ENCODE peak calls at places on chromosomes 3 and 15, in seven cellular contexts. S, Z, A, H, R, N and I are unnamed samples.

GRCh38 chr3:43581343-43581742 is 40.5 kb downstream of the ANO10 start:
- DNase-seq in R (no peak), Z (no peak), A (no peak), H (no peak), S (no peak), N (peak), I (no peak)

GRCh38 chr3:130699765-130700164 is 46.9 kb downstream of the PIK3R4 start:
- DNase-seq in N (no peak), Z (no peak), A (no peak), S (no peak), R (no peak), H (no peak), I (no peak)

GRCh38 chr15:101807345-101807945 is 4.1 kb downstream of the OR4F6 start:
- DNase-seq in R (no peak), A (no peak), N (peak), S (no peak), H (no peak), Z (no peak), I (no peak)

GRCh38 chr3:127791221-127791913 is 30.9 kb downstream of the MGLL start:
- DNase-seq in R (peak), N (peak), S (no peak), Z (peak), A (peak), H (no peak), I (no peak)

GRCh38 chr3:36165509-36165908 is 214.8 kb upstream of the STAC start:
- DNase-seq in Z (no peak), S (no peak), A (no peak), R (no peak), H (no peak), N (no peak), I (no peak)

GRCh38 chr15:56351362-56351761 is 13.9 kb upstream of the TEX9 start:
- DNase-seq in N (no peak), H (no peak), Z (no peak), A (no peak), S (no peak), R (no peak), I (no peak)

GRCh38 chr3:56748663-56749231 is 53.0 kb downstream of the ARHGEF3 start:
- DNase-seq in Z (no peak), N (no peak), A (no peak), R (no peak), S (no peak), H (no peak), I (no peak)

GRCh38 chr15:70617076-70617910 is 146.1 kb downstream of the UACA start:
- DNase-seq in H (no peak), R (no peak), N (peak), A (peak), S (no peak), Z (no peak), I (no peak)

GRCh38 chr3:171173732-171174131 is 147.2 kb upstream of the SLC2A2 start:
- DNase-seq in H (no peak), N (no peak), S (no peak), A (no peak), Z (no peak), R (no peak), I (no peak)

GRCh38 chr3:168267179-168267578 is 171.5 kb upstream of the GOLIM4 start:
- DNase-seq in H (no peak), R (no peak), N (no peak), S (no peak), A (no peak), Z (no peak), I (no peak)

GRCh38 chr3:191424871-191425270 is 36.1 kb upstream of the PYDC2 start:
- DNase-seq in H (no peak), Z (no peak), A (no peak), R (no peak), N (no peak), S (no peak), I (no peak)

GRCh38 chr15:91263632-91264477 is 163.8 kb downstream of the SV2B start:
- DNase-seq in H (no peak), R (peak), S (no peak), Z (no peak), N (peak), A (no peak), I (peak)

GRCh38 chr3:114880078-114880477 is 267.0 kb downstream of the ZBTB20 start:
- DNase-seq in N (peak), A (peak), S (no peak), Z (no peak), R (no peak), H (no peak), I (no peak)

GRCh38 chr3:194585880-194586281 is 47.3 kb downstream of the TMEM44 start:
- DNase-seq in Z (no peak), N (no peak), S (no peak), A (no peak), H (no peak), R (no peak), I (no peak)

GRCh38 chr15:59437473-59437776 is 561 bp upstream of the FAM81A start:
- DNase-seq in H (no peak), Z (no peak), R (peak), S (no peak), N (no peak), A (no peak), I (peak)

GRCh38 chr3:141427764-141428163 is 59.1 kb upstream of the RASA2 start:
- DNase-seq in H (no peak), R (no peak), N (no peak), A (no peak), Z (no peak), S (no peak), I (no peak)

GRCh38 chr3:170037463-170038433 is at the start of gene GPR160:
- DNase-seq in H (peak), A (peak), Z (peak), N (peak), R (peak), S (peak), I (peak)

GRCh38 chr15:79212589-79213139 is 69.9 kb upstream of the ANKRD34C start:
- DNase-seq in A (peak), N (no peak), S (no peak), H (no peak), Z (no peak), R (no peak), I (no peak)

GRCh38 chr3:66816110-66816761 is 181.9 kb upstream of the KBTBD8 start:
- DNase-seq in N (peak), Z (peak), A (peak), S (no peak), H (no peak), R (no peak), I (no peak)

GRCh38 chr15:95371664-95372063 is 958.8 kb upstream of the NR2F2 start:
- DNase-seq in R (no peak), H (no peak), Z (no peak), N (peak), S (no peak), A (no peak), I (no peak)

GRCh38 chr3:72888546-72889309 is 882 bp downstream of the GXYLT2 start:
- DNase-seq in A (peak), H (no peak), N (peak), S (no peak), Z (no peak), R (peak), I (no peak)

GRCh38 chr3:169811606-169812123 is 1.0 kb upstream of the LRRIQ4 start:
- DNase-seq in A (peak), R (no peak), S (no peak), N (peak), H (peak), Z (no peak), I (no peak)

GRCh38 chr3:63519426-63519825 is 133.0 kb upstream of the SNTN start:
- DNase-seq in H (no peak), R (no peak), S (no peak), N (peak), Z (no peak), A (no peak), I (no peak)

GRCh38 chr3:183775781-183776180 is 49.6 kb downstream of the MAP6D1 start:
- DNase-seq in N (no peak), R (no peak), A (no peak), H (no peak), S (no peak), Z (no peak), I (no peak)

GRCh38 chr3:138464490-138464860 is 30.1 kb downstream of the ESYT3 start:
- DNase-seq in S (no peak), N (no peak), A (peak), Z (no peak), R (no peak), H (no peak), I (no peak)

GRCh38 chr15:50906954-50907865 is 1.3 kb upstream of the AP4E1 start:
- DNase-seq in N (no peak), H (peak), Z (peak), S (no peak), R (peak), A (no peak), I (peak)

GRCh38 chr15:50542051-50542450 is 4.4 kb downstream of the USP50 start:
- DNase-seq in A (no peak), H (no peak), Z (no peak), S (no peak), N (peak), R (no peak), I (no peak)

GRCh38 chr3:171875923-171876412 is 32.8 kb downstream of the TMEM212 start:
- DNase-seq in H (no peak), S (no peak), N (peak), R (no peak), A (no peak), Z (no peak), I (no peak)

GRCh38 chr15:71730277-71731144 is 79.8 kb upstream of the NR2E3 start:
- DNase-seq in H (peak), R (peak), S (no peak), N (peak), Z (peak), A (peak), I (peak)

GRCh38 chr15:76393614-76394013 is 57.0 kb downstream of the ISL2 start:
- DNase-seq in S (no peak), Z (no peak), H (no peak), A (no peak), N (peak), R (no peak), I (no peak)